ENCODE peak calls at places on chromosomes 13 and 19, in nine cellular contexts. F is stimulated activated CD8-positive, alpha-beta memory T cell treated with anti-CD3 and anti-CD28 coated beads, Interleukin-12 subunit alpha, Interleukin-12 subunit beta, amount 100 ng/mL, for 4 hours; S is SW 1271; E is A549; I is transverse colon; P is cardiac fibroblast; C is caudate nucleus; X is progenitor cell of endocrine pancreas; K is sigmoid colon. R is an unnamed sample.

GRCh38 chr19:43595605-43595998 is 332 bp downstream of the IRGQ start:
- DNase-seq in S (no peak), F (no peak), K (peak), C (no peak), I (peak), X (no peak), P (no peak), E (no peak), R (no peak)

GRCh38 chr19:32881766-32882165 is 12.2 kb upstream of the SLC7A9 start:
- DNase-seq in X (no peak), K (no peak), P (no peak), S (no peak), I (no peak), C (no peak), F (no peak), E (no peak), R (no peak)

GRCh38 chr13:72970956-72971355 is 87.8 kb upstream of the KLF5 start:
- DNase-seq in K (no peak), S (no peak), I (no peak), C (no peak), X (no peak), P (no peak), E (no peak), F (no peak), R (no peak)

GRCh38 chr19:8611890-8612806 is 1.6 kb upstream of the ADAMTS10 start:
- DNase-seq in K (peak), E (peak), F (no peak), S (no peak), P (peak), C (no peak), X (no peak), I (peak), R (peak)

GRCh38 chr19:45340232-45340898 is at the start of gene KLC3:
- DNase-seq in X (peak), C (no peak), I (peak), E (peak), K (no peak), S (no peak), P (no peak), F (no peak), R (no peak)

GRCh38 chr19:15091918-15092753 is 10.1 kb downstream of the OR1I1 start:
- DNase-seq in S (no peak), P (peak), I (no peak), F (no peak), X (no peak), E (no peak), K (peak), C (no peak), R (no peak)

GRCh38 chr13:46516624-46517318 is 36.2 kb upstream of the LRCH1 start:
- DNase-seq in X (no peak), S (no peak), F (no peak), E (no peak), I (no peak), P (peak), C (no peak), K (no peak), R (no peak)

GRCh38 chr19:30450945-30451344 is 78.8 kb downstream of the ZNF536 start:
- DNase-seq in I (no peak), P (no peak), S (no peak), C (peak), X (no peak), K (no peak), E (no peak), F (no peak), R (peak)

GRCh38 chr13:24110011-24110410 is 50.5 kb upstream of the SPATA13 start:
- DNase-seq in E (no peak), K (no peak), S (no peak), X (no peak), C (no peak), F (no peak), P (no peak), I (no peak), R (no peak)

GRCh38 chr13:99087954-99088491 is 110.2 kb upstream of the DOCK9 start:
- DNase-seq in F (no peak), X (no peak), K (no peak), I (peak), C (no peak), E (peak), S (no peak), P (no peak), R (no peak)

GRCh38 chr13:87661471-87661870 is 9.7 kb upstream of the SLITRK5 start:
- DNase-seq in E (no peak), F (no peak), P (no peak), K (no peak), S (no peak), X (no peak), I (no peak), C (no peak), R (no peak)

GRCh38 chr13:42048323-42048624 is 174 bp upstream of the DGKH start:
- DNase-seq in C (no peak), S (no peak), K (no peak), P (no peak), F (no peak), X (no peak), I (no peak), E (no peak), R (no peak)

GRCh38 chr13:41457589-41458186 is 338 bp downstream of the RGCC start:
- DNase-seq in P (no peak), K (no peak), I (no peak), C (no peak), E (no peak), X (no peak), F (no peak), S (no peak), R (no peak)

GRCh38 chr13:52187029-52187423 is 27.6 kb upstream of the NEK3 start:
- DNase-seq in F (no peak), S (no peak), E (no peak), P (no peak), X (no peak), I (no peak), C (no peak), K (no peak), R (no peak)

GRCh38 chr19:49107625-49108459 is 6.3 kb upstream of the LIN7B start:
- DNase-seq in K (no peak), S (no peak), F (no peak), P (no peak), C (no peak), X (no peak), I (no peak), E (no peak), R (no peak)

GRCh38 chr19:41298327-41298964 is 11.5 kb upstream of the CCDC97 start:
- DNase-seq in S (no peak), I (peak), X (no peak), E (no peak), C (no peak), K (peak), P (peak), F (no peak), R (peak)

GRCh38 chr19:12945479-12946091 is at the start of gene RAD23A:
- DNase-seq in X (peak), C (peak), E (peak), S (peak), P (peak), F (peak), I (peak), K (peak), R (peak)

GRCh38 chr13:83221813-83222241 is 660.4 kb downstream of the SLITRK1 start:
- DNase-seq in I (no peak), P (peak), C (no peak), S (no peak), K (no peak), E (no peak), F (no peak), X (no peak), R (no peak)

GRCh38 chr19:10747674-10748073 is 29.8 kb downstream of the DNM2 start:
- DNase-seq in I (peak), E (no peak), K (no peak), S (no peak), F (no peak), P (no peak), X (no peak), C (no peak), R (no peak)

GRCh38 chr19:38055655-38056521 is 148.9 kb downstream of the SIPA1L3 start:
- DNase-seq in S (no peak), P (peak), I (no peak), E (no peak), X (no peak), K (no peak), C (no peak), F (no peak), R (peak)